ENCODE peak calls at places on chromosome 12, in six cellular contexts. N is anterior cingulate cortex, E is lung, U is GM06990, H is neural crest cell, G is WTC11. I is an unnamed sample.

GRCh38 chr12:627863-628805 is 35.1 kb downstream of the NINJ2 start:
- DNase-seq in N (no peak), E (no peak), U (no peak), H (no peak), G (no peak), I (no peak)

GRCh38 chr12:64058541-64059321 is 163.4 kb downstream of the KICS2 start:
- DNase-seq in N (no peak), E (no peak), U (no peak), H (no peak), G (no peak), I (no peak)

GRCh38 chr12:23569388-23569787 is 380.1 kb downstream of the SOX5 start:
- DNase-seq in N (no peak), E (no peak), U (no peak), H (no peak), G (no peak), I (no peak)

GRCh38 chr12:23113781-23114180 is 488.8 kb downstream of the ETNK1 start:
- DNase-seq in N (no peak), E (no peak), U (no peak), H (no peak), G (no peak), I (no peak)

GRCh38 chr12:30953257-30953656 is 26.7 kb downstream of the TSPAN11 start:
- DNase-seq in N (no peak), E (no peak), U (no peak), H (no peak), G (no peak), I (no peak)

GRCh38 chr12:22408605-22409004 is 74.1 kb upstream of the ST8SIA1 start:
- DNase-seq in N (no peak), E (peak), U (no peak), H (no peak), G (no peak), I (no peak)

GRCh38 chr12:118827047-118827446 is 154.3 kb upstream of the SRRM4 start:
- DNase-seq in N (no peak), E (no peak), U (no peak), H (no peak), G (no peak), I (no peak)

GRCh38 chr12:53980448-53981388 is 4.2 kb upstream of the HOXC10 start:
- DNase-seq in N (no peak), E (no peak), U (no peak), H (no peak), G (no peak), I (no peak)

GRCh38 chr12:89721291-89721987 is 12.8 kb upstream of the ATP2B1 start:
- DNase-seq in N (no peak), E (no peak), U (peak), H (no peak), G (no peak), I (no peak)

GRCh38 chr12:5927732-5928516 is 17.1 kb downstream of the ANO2 start:
- DNase-seq in N (no peak), E (no peak), U (no peak), H (no peak), G (no peak), I (no peak)

GRCh38 chr12:125065753-125066570 is 727 bp downstream of the AACS start:
- DNase-seq in N (no peak), E (no peak), U (no peak), H (no peak), G (no peak), I (no peak)

GRCh38 chr12:47988073-47989022 is 15.9 kb downstream of the COL2A1 start:
- DNase-seq in N (no peak), E (no peak), U (no peak), H (peak), G (peak), I (peak)

GRCh38 chr12:55385911-55386310 is 14.4 kb upstream of the OR6C65 start:
- DNase-seq in N (no peak), E (no peak), U (no peak), H (no peak), G (no peak), I (peak)

GRCh38 chr12:67942704-67943103 is 46.5 kb upstream of the IFNG-AS1 start:
- DNase-seq in N (no peak), E (no peak), U (no peak), H (no peak), G (no peak), I (no peak)

GRCh38 chr12:23707270-23707669 is 242.2 kb downstream of the SOX5 start:
- DNase-seq in N (no peak), E (no peak), U (no peak), H (no peak), G (no peak), I (peak)